ENCODE peak calls at places on chromosomes 5 and 9, in five cellular contexts. One of them, this sample, is unnamed.

GRCh38 chr9:14320272-14321245 is 6.6 kb upstream of the NFIB start:
- DNase-seq in left ventricle myocardium inferior: peak
- DNase-seq in small intestine: peak
- DNase-seq in body of pancreas: no peak
- DNase-seq in RWPE2: no peak
- DNase-seq in this sample: no peak

GRCh38 chr5:470961-471749 is 28.2 kb downstream of the EXOC3 start:
- DNase-seq in left ventricle myocardium inferior: peak
- DNase-seq in body of pancreas: peak
- DNase-seq in small intestine: no peak
- DNase-seq in RWPE2: peak
- DNase-seq in this sample: no peak

GRCh38 chr5:172616730-172617129 is 24.3 kb upstream of the NEURL1B start:
- DNase-seq in left ventricle myocardium inferior: peak
- DNase-seq in RWPE2: no peak
- DNase-seq in small intestine: no peak
- DNase-seq in body of pancreas: peak
- DNase-seq in this sample: no peak

GRCh38 chr5:110956913-110957813 is 114.3 kb upstream of the TSLP start:
- DNase-seq in small intestine: no peak
- DNase-seq in left ventricle myocardium inferior: no peak
- DNase-seq in body of pancreas: no peak
- DNase-seq in RWPE2: no peak
- DNase-seq in this sample: no peak

GRCh38 chr9:81182421-81182820 is 506.9 kb downstream of the TLE1 start:
- DNase-seq in body of pancreas: no peak
- DNase-seq in left ventricle myocardium inferior: no peak
- DNase-seq in RWPE2: no peak
- DNase-seq in small intestine: no peak
- DNase-seq in this sample: no peak

GRCh38 chr5:51556833-51557232 is 173.6 kb downstream of the ISL1 start:
- DNase-seq in body of pancreas: no peak
- DNase-seq in small intestine: no peak
- DNase-seq in RWPE2: no peak
- DNase-seq in left ventricle myocardium inferior: no peak
- DNase-seq in this sample: no peak

GRCh38 chr9:110752766-110753165 is 84.2 kb downstream of the MUSK start:
- DNase-seq in RWPE2: peak
- DNase-seq in body of pancreas: no peak
- DNase-seq in left ventricle myocardium inferior: no peak
- DNase-seq in small intestine: no peak
- DNase-seq in this sample: no peak

GRCh38 chr5:162637501-162637900 is 569.9 kb downstream of the GABRG2 start:
- DNase-seq in left ventricle myocardium inferior: no peak
- DNase-seq in RWPE2: no peak
- DNase-seq in body of pancreas: no peak
- DNase-seq in small intestine: no peak
- DNase-seq in this sample: no peak

GRCh38 chr5:67215592-67216471 is 19.2 kb upstream of the CD180 start:
- DNase-seq in small intestine: peak
- DNase-seq in left ventricle myocardium inferior: peak
- DNase-seq in RWPE2: no peak
- DNase-seq in body of pancreas: peak
- DNase-seq in this sample: no peak

GRCh38 chr5:123835421-123835820 is 323.4 kb downstream of the CSNK1G3 start:
- DNase-seq in body of pancreas: no peak
- DNase-seq in left ventricle myocardium inferior: no peak
- DNase-seq in RWPE2: no peak
- DNase-seq in small intestine: no peak
- DNase-seq in this sample: no peak

GRCh38 chr5:57816108-57816507 is 333.5 kb upstream of the ACTBL2 start:
- DNase-seq in small intestine: no peak
- DNase-seq in left ventricle myocardium inferior: no peak
- DNase-seq in body of pancreas: no peak
- DNase-seq in RWPE2: peak
- DNase-seq in this sample: peak

GRCh38 chr5:137370096-137370495 is 129.0 kb downstream of the SPOCK1 start:
- DNase-seq in small intestine: no peak
- DNase-seq in RWPE2: no peak
- DNase-seq in body of pancreas: no peak
- DNase-seq in left ventricle myocardium inferior: no peak
- DNase-seq in this sample: no peak

GRCh38 chr9:101458955-101459631 is 23.5 kb upstream of the ALDOB start:
- DNase-seq in RWPE2: no peak
- DNase-seq in left ventricle myocardium inferior: no peak
- DNase-seq in body of pancreas: peak
- DNase-seq in small intestine: peak
- DNase-seq in this sample: peak

GRCh38 chr5:172901788-172902496 is 57.3 kb upstream of the RPL26L1 start:
- DNase-seq in small intestine: no peak
- DNase-seq in left ventricle myocardium inferior: no peak
- DNase-seq in RWPE2: no peak
- DNase-seq in body of pancreas: no peak
- DNase-seq in this sample: no peak

GRCh38 chr5:149355688-149356087 is 2.2 kb upstream of the PCYOX1L start:
- DNase-seq in body of pancreas: no peak
- DNase-seq in small intestine: no peak
- DNase-seq in RWPE2: no peak
- DNase-seq in left ventricle myocardium inferior: no peak
- DNase-seq in this sample: no peak

GRCh38 chr9:70678153-70678552 is 263.7 kb upstream of the KLF9 start:
- DNase-seq in small intestine: no peak
- DNase-seq in left ventricle myocardium inferior: no peak
- DNase-seq in body of pancreas: no peak
- DNase-seq in RWPE2: no peak
- DNase-seq in this sample: no peak

GRCh38 chr9:135887021-135887507 is 20.3 kb downstream of the CAMSAP1 start:
- DNase-seq in small intestine: no peak
- DNase-seq in body of pancreas: no peak
- DNase-seq in RWPE2: no peak
- DNase-seq in left ventricle myocardium inferior: peak
- DNase-seq in this sample: no peak

GRCh38 chr9:128838338-128838737 is 8.7 kb upstream of the SPOUT1 start:
- DNase-seq in small intestine: no peak
- DNase-seq in body of pancreas: no peak
- DNase-seq in left ventricle myocardium inferior: no peak
- DNase-seq in RWPE2: no peak
- DNase-seq in this sample: no peak

GRCh38 chr5:10335711-10336470 is 17.6 kb upstream of the MARCHF6 start:
- DNase-seq in body of pancreas: no peak
- DNase-seq in small intestine: no peak
- DNase-seq in RWPE2: no peak
- DNase-seq in left ventricle myocardium inferior: no peak
- DNase-seq in this sample: no peak

GRCh38 chr9:78695521-78695920 is 398.6 kb downstream of the PSAT1 start:
- DNase-seq in left ventricle myocardium inferior: no peak
- DNase-seq in body of pancreas: no peak
- DNase-seq in small intestine: no peak
- DNase-seq in RWPE2: no peak
- DNase-seq in this sample: no peak

GRCh38 chr9:91354846-91355245 is 6.9 kb downstream of the AUH start:
- DNase-seq in left ventricle myocardium inferior: no peak
- DNase-seq in small intestine: no peak
- DNase-seq in RWPE2: no peak
- DNase-seq in body of pancreas: no peak
- DNase-seq in this sample: no peak

GRCh38 chr5:110323357-110323756 is 403.1 kb downstream of the TMEM232 start:
- DNase-seq in RWPE2: no peak
- DNase-seq in left ventricle myocardium inferior: no peak
- DNase-seq in small intestine: no peak
- DNase-seq in body of pancreas: no peak
- DNase-seq in this sample: no peak

GRCh38 chr5:60779431-60779830 is 64.6 kb downstream of the ELOVL7 start:
- DNase-seq in RWPE2: no peak
- DNase-seq in small intestine: no peak
- DNase-seq in body of pancreas: no peak
- DNase-seq in left ventricle myocardium inferior: no peak
- DNase-seq in this sample: peak
- H3K27ac ChIP-seq in RWPE2: no peak
- H3K27ac ChIP-seq in small intestine: no peak
- H3K27ac ChIP-seq in body of pancreas: no peak
- H3K27ac ChIP-seq in left ventricle myocardium inferior: no peak
- H3K27ac ChIP-seq in this sample: no peak

GRCh38 chr5:178214160-178214803 is 9.9 kb downstream of the HNRNPAB start:
- DNase-seq in small intestine: no peak
- DNase-seq in left ventricle myocardium inferior: no peak
- DNase-seq in RWPE2: no peak
- DNase-seq in body of pancreas: no peak
- DNase-seq in this sample: no peak
- H3K27ac ChIP-seq in small intestine: peak
- H3K27ac ChIP-seq in left ventricle myocardium inferior: no peak
- H3K27ac ChIP-seq in RWPE2: no peak
- H3K27ac ChIP-seq in body of pancreas: no peak
- H3K27ac ChIP-seq in this sample: no peak

GRCh38 chr5:175681045-175681974 is 23.4 kb downstream of the HRH2 start:
- DNase-seq in RWPE2: peak
- DNase-seq in left ventricle myocardium inferior: no peak
- DNase-seq in body of pancreas: no peak
- DNase-seq in small intestine: no peak
- DNase-seq in this sample: no peak

GRCh38 chr5:175682664-175683063 is 24.8 kb downstream of the HRH2 start:
- DNase-seq in left ventricle myocardium inferior: no peak
- DNase-seq in body of pancreas: no peak
- DNase-seq in RWPE2: peak
- DNase-seq in small intestine: no peak
- DNase-seq in this sample: no peak

GRCh38 chr5:175683231-175683630 is 25.4 kb downstream of the HRH2 start:
- DNase-seq in left ventricle myocardium inferior: no peak
- DNase-seq in small intestine: no peak
- DNase-seq in body of pancreas: no peak
- DNase-seq in RWPE2: peak
- DNase-seq in this sample: no peak

GRCh38 chr5:175680463-175680862 is 22.6 kb downstream of the HRH2 start:
- DNase-seq in small intestine: no peak
- DNase-seq in left ventricle myocardium inferior: no peak
- DNase-seq in body of pancreas: no peak
- DNase-seq in RWPE2: no peak
- DNase-seq in this sample: no peak

GRCh38 chr5:175681975-175682354 is 24.1 kb downstream of the HRH2 start:
- DNase-seq in left ventricle myocardium inferior: no peak
- DNase-seq in small intestine: no peak
- DNase-seq in body of pancreas: no peak
- DNase-seq in RWPE2: peak
- DNase-seq in this sample: no peak
- H3K27ac ChIP-seq in left ventricle myocardium inferior: peak
- H3K27ac ChIP-seq in small intestine: no peak
- H3K27ac ChIP-seq in body of pancreas: no peak
- H3K27ac ChIP-seq in RWPE2: no peak
- H3K27ac ChIP-seq in this sample: no peak

DNA sequence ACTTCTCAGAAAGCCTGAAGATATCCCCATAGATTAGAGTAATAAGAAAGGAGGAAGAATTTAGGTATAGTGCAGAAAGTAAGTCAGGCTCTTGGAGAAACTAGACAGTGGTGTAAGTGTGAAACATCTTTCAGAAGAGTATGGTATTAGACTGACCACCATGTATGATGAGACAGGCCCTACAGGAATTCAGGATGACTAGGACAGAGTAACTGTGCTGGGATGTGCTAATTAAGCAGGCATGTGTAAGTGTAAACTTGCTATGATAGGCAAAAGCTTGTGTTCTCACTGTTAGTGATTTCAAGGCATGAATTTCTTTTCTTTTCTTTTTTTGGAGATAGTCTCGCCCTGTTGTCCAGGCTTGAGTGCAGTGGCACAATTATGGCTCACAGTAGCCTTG is 70.8 kb downstream of the RAB24 start:
- DNase-seq in RWPE2: no peak
- DNase-seq in body of pancreas: no peak
- DNase-seq in small intestine: no peak
- DNase-seq in left ventricle myocardium inferior: no peak
- DNase-seq in this sample: no peak
- H3K27ac ChIP-seq in RWPE2: no peak
- H3K27ac ChIP-seq in body of pancreas: no peak
- H3K27ac ChIP-seq in small intestine: no peak
- H3K27ac ChIP-seq in left ventricle myocardium inferior: peak
- H3K27ac ChIP-seq in this sample: no peak

DNA sequence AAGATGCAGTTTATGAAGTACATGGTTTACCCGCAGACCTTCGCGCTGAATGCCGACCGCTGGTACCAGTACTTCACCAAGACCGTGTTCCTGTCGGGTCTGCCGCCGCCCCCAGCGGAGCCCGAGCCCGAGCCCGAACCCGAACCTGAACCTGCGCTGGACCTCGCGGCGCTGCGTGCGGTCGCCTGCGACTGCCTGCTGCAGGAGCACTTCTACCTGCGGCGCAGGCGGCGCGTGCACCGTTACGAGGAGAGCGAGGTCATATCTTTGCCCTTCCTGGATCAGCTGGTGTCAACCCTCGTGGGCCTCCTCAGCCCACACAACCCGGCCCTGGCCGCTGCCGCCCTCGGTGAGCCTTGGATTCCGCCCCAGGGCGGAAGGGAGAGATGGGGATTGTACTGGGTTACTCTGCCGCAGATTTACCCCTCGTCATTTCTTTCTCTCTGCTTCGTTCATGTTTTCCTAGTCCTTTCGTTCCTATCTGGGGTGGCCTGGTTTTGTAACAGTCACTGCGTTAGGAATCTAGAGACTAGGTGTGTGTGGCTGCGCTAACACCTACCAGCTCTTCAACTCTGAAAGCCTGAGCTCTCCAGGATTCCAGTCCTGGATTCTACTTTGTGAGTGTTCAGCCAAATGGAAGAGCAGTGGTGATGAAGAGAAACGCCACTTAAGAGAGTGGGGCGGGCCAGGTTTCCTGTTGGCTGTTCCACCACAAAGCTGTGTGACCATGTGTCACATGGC is 638 bp downstream of the MRPS30 start:
- DNase-seq in small intestine: peak
- DNase-seq in RWPE2: peak
- DNase-seq in left ventricle myocardium inferior: peak
- DNase-seq in body of pancreas: peak
- DNase-seq in this sample: no peak
- H3K27ac ChIP-seq in small intestine: peak
- H3K27ac ChIP-seq in RWPE2: peak
- H3K27ac ChIP-seq in left ventricle myocardium inferior: peak
- H3K27ac ChIP-seq in body of pancreas: peak
- H3K27ac ChIP-seq in this sample: no peak

GRCh38 chr9:12722131-12722530 is 28.9 kb downstream of the TYRP1 start:
- DNase-seq in small intestine: no peak
- DNase-seq in body of pancreas: no peak
- DNase-seq in left ventricle myocardium inferior: no peak
- DNase-seq in RWPE2: no peak
- DNase-seq in this sample: no peak
- H3K27ac ChIP-seq in small intestine: no peak
- H3K27ac ChIP-seq in body of pancreas: no peak
- H3K27ac ChIP-seq in left ventricle myocardium inferior: no peak
- H3K27ac ChIP-seq in RWPE2: no peak
- H3K27ac ChIP-seq in this sample: no peak

This sample was measured in iPS DF 6.9.